ENCODE peak calls at places on chromosomes 13 and 19, in nine cellular contexts. E is substantia nigra, G is retinal pigment epithelial cell, A is BJ, Q is heart right ventricle, K is heart left ventricle, V is mucosa of descending colon, L is mammary epithelial cell, F is hepatic stellate cell. I is an unnamed sample.

GRCh38 chr13:92297971-92298942 is 899.8 kb downstream of the GPC5 start:
- DNase-seq in A (no peak), F (no peak), L (no peak), V (no peak), G (no peak), E (no peak), K (no peak), Q (no peak), I (no peak)

GRCh38 chr13:52845766-52846566 is 2.5 kb downstream of the PCDH8 start:
- DNase-seq in A (no peak), Q (peak), V (peak), K (no peak), F (no peak), E (peak), L (no peak), G (no peak), I (peak)

GRCh38 chr13:27016871-27017270 is 154.7 kb downstream of the USP12 start:
- DNase-seq in F (no peak), Q (no peak), L (no peak), A (no peak), G (no peak), K (no peak), V (peak), E (no peak), I (no peak)

GRCh38 chr19:45130888-45131615 is 29.7 kb downstream of the NKPD1 start:
- DNase-seq in Q (no peak), E (peak), K (no peak), F (no peak), L (peak), A (no peak), V (no peak), G (no peak), I (no peak)

GRCh38 chr13:20566917-20567755 is at the start of gene IFT88:
- DNase-seq in F (peak), L (peak), K (peak), Q (peak), A (peak), V (peak), E (peak), G (peak), I (peak)

GRCh38 chr19:33795370-33796163 is 1.1 kb upstream of the KCTD15 start:
- DNase-seq in F (peak), Q (peak), K (peak), L (peak), E (peak), V (peak), G (no peak), A (peak), I (peak)

GRCh38 chr19:2381151-2381822 is 21.2 kb downstream of the TMPRSS9 start:
- DNase-seq in K (no peak), F (no peak), V (no peak), E (peak), Q (no peak), L (no peak), A (no peak), G (no peak), I (no peak)

GRCh38 chr13:43266953-43267615 is 243.7 kb downstream of the DNAJC15 start:
- DNase-seq in F (no peak), G (no peak), E (no peak), L (no peak), V (no peak), K (no peak), A (no peak), Q (no peak), I (no peak)

GRCh38 chr19:58395979-58396627 is 647 bp downstream of the RNF225 start:
- DNase-seq in L (no peak), Q (no peak), K (no peak), A (no peak), F (no peak), G (no peak), E (no peak), V (no peak), I (peak)

GRCh38 chr13:37690361-37690760 is 91.8 kb upstream of the POSTN start:
- DNase-seq in L (no peak), G (no peak), Q (no peak), V (no peak), K (no peak), E (no peak), F (no peak), A (no peak), I (no peak)

GRCh38 chr19:10000171-10000826 is 10.0 kb downstream of the COL5A3 start:
- DNase-seq in G (no peak), F (peak), A (no peak), L (peak), V (peak), E (peak), K (peak), Q (peak), I (peak)

GRCh38 chr13:103386341-103386740 is 320.1 kb upstream of the SLC10A2 start:
- DNase-seq in E (no peak), V (no peak), K (peak), F (no peak), L (peak), A (no peak), Q (no peak), G (no peak), I (no peak)

GRCh38 chr19:43450545-43450997 is 14.8 kb downstream of the LYPD3 start:
- DNase-seq in F (no peak), Q (no peak), A (no peak), L (peak), V (no peak), E (no peak), K (no peak), G (no peak), I (no peak)

GRCh38 chr19:32649751-32650150 is 25.2 kb downstream of the ANKRD27 start:
- DNase-seq in G (no peak), Q (peak), L (no peak), K (peak), F (no peak), E (no peak), V (no peak), A (no peak), I (no peak)

GRCh38 chr19:43380771-43381386 is 27.4 kb downstream of the CD177 start:
- DNase-seq in V (no peak), Q (no peak), E (no peak), F (no peak), A (no peak), K (no peak), L (peak), G (no peak), I (no peak)

GRCh38 chr19:9306443-9306842 is 3.2 kb downstream of the ZNF699 start:
- DNase-seq in F (peak), E (no peak), A (peak), K (no peak), V (no peak), L (peak), Q (no peak), G (no peak), I (no peak)

GRCh38 chr19:30378701-30379100 is 6.5 kb downstream of the ZNF536 start:
- DNase-seq in G (no peak), E (no peak), V (no peak), L (no peak), F (no peak), K (no peak), Q (no peak), A (no peak), I (no peak)

GRCh38 chr13:100789968-100790367 is 115.4 kb upstream of the TMTC4 start:
- DNase-seq in A (no peak), Q (no peak), G (no peak), V (no peak), L (no peak), K (no peak), F (no peak), E (no peak), I (no peak)

GRCh38 chr13:98481511-98481951 is 95.4 kb downstream of the STK24 start:
- DNase-seq in G (no peak), L (no peak), K (no peak), F (no peak), V (no peak), A (no peak), E (no peak), Q (no peak), I (no peak)

GRCh38 chr19:326851-327250 is 17.7 kb downstream of the MIER2 start:
- DNase-seq in F (no peak), K (no peak), L (no peak), E (no peak), A (no peak), Q (no peak), V (no peak), G (no peak), I (no peak)

GRCh38 chr13:112583592-112584277 is 4.2 kb downstream of the TUBGCP3 start:
- DNase-seq in K (peak), Q (no peak), L (no peak), E (peak), A (no peak), F (no peak), G (no peak), V (peak), I (no peak)

GRCh38 chr13:71813187-71813586 is 53.8 kb downstream of the DACH1 start:
- DNase-seq in F (no peak), L (no peak), K (no peak), A (no peak), Q (no peak), E (no peak), V (no peak), G (no peak), I (no peak)

GRCh38 chr13:20303636-20304035 is 71.5 kb upstream of the GJB6 start:
- DNase-seq in Q (no peak), F (no peak), L (peak), A (peak), G (no peak), K (no peak), E (no peak), V (no peak), I (no peak)

I was measured in stimulated activated effector memory CD8-positive, alpha-beta T cell treated with anti-CD3 and anti-CD28 coated beads, Interleukin-12 subunit alpha, Interleukin-12 subunit beta, amount 100 ng/mL, for 72 hours.